ENCODE peak calls at places on chromosomes 2 and 18, in four cellular contexts. One of them, this sample, is unnamed.

GRCh38 chr2:161905389-161906046 is 168.5 kb downstream of the DPP4 start:
- DNase-seq in HepG2: peak; percentile 11
- DNase-seq in H1: no peak
- DNase-seq in K562: no peak
- DNase-seq in this sample: no peak

GRCh38 chr2:58239243-58239642 is 1.9 kb downstream of the FANCL start:
- DNase-seq in K562: no peak
- DNase-seq in H1: no peak
- DNase-seq in HepG2: no peak
- DNase-seq in this sample: no peak

GRCh38 chr18:70245941-70246537 is 40.6 kb upstream of the RTTN start:
- DNase-seq in H1: no peak
- DNase-seq in K562: no peak
- DNase-seq in HepG2: no peak
- DNase-seq in this sample: no peak

GRCh38 chr2:219985017-219985416 is 357.6 kb downstream of the SLC4A3 start:
- DNase-seq in K562: no peak
- DNase-seq in HepG2: no peak
- DNase-seq in H1: no peak
- DNase-seq in this sample: no peak

GRCh38 chr18:56639094-56639361 is 636 bp upstream of the TXNL1 start:
- DNase-seq in HepG2: no peak
- DNase-seq in K562: no peak
- DNase-seq in H1: no peak
- DNase-seq in this sample: no peak

GRCh38 chr2:1269812-1270211 is 143.5 kb upstream of the TPO start:
- DNase-seq in H1: no peak
- DNase-seq in K562: no peak
- DNase-seq in HepG2: no peak
- DNase-seq in this sample: no peak

GRCh38 chr2:140122001-140122400 is 1341.8 kb upstream of the NXPH2 start:
- DNase-seq in HepG2: peak; percentile 8
- DNase-seq in K562: no peak
- DNase-seq in H1: no peak
- DNase-seq in this sample: no peak

GRCh38 chr18:44839239-44839666 is 158.6 kb downstream of the SETBP1 start:
- DNase-seq in K562: peak; percentile 69
- DNase-seq in HepG2: no peak
- DNase-seq in H1: peak; percentile 48
- DNase-seq in this sample: peak; percentile 47

GRCh38 chr2:173106959-173107628 is 31.4 kb downstream of the MAP3K20 start:
- DNase-seq in HepG2: no peak
- DNase-seq in K562: no peak
- DNase-seq in H1: no peak
- DNase-seq in this sample: no peak

GRCh38 chr2:173099804-173100203 is 24.2 kb downstream of the MAP3K20 start:
- DNase-seq in HepG2: no peak
- DNase-seq in H1: no peak
- DNase-seq in K562: no peak
- DNase-seq in this sample: no peak

GRCh38 chr2:173104156-173104555 is 28.5 kb downstream of the MAP3K20 start:
- DNase-seq in H1: no peak
- DNase-seq in K562: no peak
- DNase-seq in HepG2: no peak
- DNase-seq in this sample: no peak

GRCh38 chr2:173099271-173099670 is 23.6 kb downstream of the MAP3K20 start:
- DNase-seq in K562: no peak
- DNase-seq in H1: no peak
- DNase-seq in HepG2: no peak
- DNase-seq in this sample: no peak

GRCh38 chr2:173101687-173102086 is 26.0 kb downstream of the MAP3K20 start:
- DNase-seq in H1: no peak
- DNase-seq in HepG2: no peak
- DNase-seq in K562: no peak
- DNase-seq in this sample: no peak
- TF ChIP-seq POLR2AphosphoS5 in H1: no peak
- TF ChIP-seq POLR2AphosphoS5 in HepG2: no peak
- TF ChIP-seq POLR2AphosphoS5 in K562: no peak
- TF ChIP-seq POLR2AphosphoS5 in this sample: no peak

DNA sequence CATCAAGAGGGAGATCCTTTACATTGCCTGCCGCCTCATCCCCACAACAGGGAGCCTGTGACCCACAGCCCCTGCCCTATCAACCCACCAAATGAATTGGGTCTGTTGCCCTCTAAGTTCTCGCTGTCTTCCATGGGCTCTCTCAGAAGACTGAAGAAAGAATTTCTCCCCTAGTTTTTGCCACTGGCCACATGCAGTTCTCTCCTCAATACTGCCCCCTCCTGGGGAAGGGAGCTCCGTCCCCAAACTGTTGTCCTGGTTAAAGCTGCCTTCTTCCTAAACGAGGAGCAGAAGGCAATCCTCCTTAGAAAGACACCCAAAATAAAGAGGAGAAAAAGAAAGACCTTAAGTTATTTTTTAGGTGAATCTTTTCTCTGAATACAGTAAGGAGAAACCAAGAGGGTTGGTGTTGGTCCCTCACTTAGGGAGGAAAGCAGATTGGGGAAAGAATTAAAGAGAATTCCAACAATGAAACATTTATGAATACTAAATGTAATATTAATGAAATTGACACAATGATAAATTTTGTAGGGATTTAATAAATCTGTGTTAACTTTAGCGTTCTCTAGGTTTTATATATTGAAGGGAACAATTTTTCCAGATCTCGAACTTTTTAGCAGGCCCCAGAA is 31.1 kb upstream of the SATB2 start:
- DNase-seq in H1: peak; percentile 88
- DNase-seq in K562: peak; percentile 69
- DNase-seq in HepG2: peak; percentile 54
- DNase-seq in this sample: peak; percentile 53
- TF ChIP-seq POLR2A in H1: no peak
- TF ChIP-seq POLR2A in K562: no peak
- TF ChIP-seq POLR2A in HepG2: no peak
- TF ChIP-seq POLR2A in this sample: no peak

GRCh38 chr18:59988098-59988706 is 88.4 kb downstream of the PMAIP1 start:
- DNase-seq in K562: peak; percentile 21
- DNase-seq in HepG2: peak; percentile 23
- DNase-seq in H1: no peak
- DNase-seq in this sample: no peak
- TF ChIP-seq TAF1 in K562: no peak
- TF ChIP-seq TAF1 in HepG2: no peak
- TF ChIP-seq TAF1 in H1: no peak
- TF ChIP-seq TAF1 in this sample: no peak

GRCh38 chr2:229454934-229455631 is 184.0 kb upstream of the PID1 start:
- DNase-seq in K562: no peak
- DNase-seq in HepG2: no peak
- DNase-seq in H1: no peak
- DNase-seq in this sample: no peak
- TF ChIP-seq POLR2AphosphoS5 in K562: no peak
- TF ChIP-seq POLR2AphosphoS5 in HepG2: no peak
- TF ChIP-seq POLR2AphosphoS5 in H1: no peak
- TF ChIP-seq POLR2AphosphoS5 in this sample: no peak

This sample was measured in GM12891.